ENCODE peak calls at places on chromosomes 5 and 9, in nine cellular contexts. One of them, this sample, is unnamed.

GRCh38 chr5:80822640-80823039 is 137.5 kb upstream of the RASGRF2 start:
- DNase-seq in ovary: no peak
- DNase-seq in astrocyte: no peak
- DNase-seq in neural progenitor cell: no peak
- DNase-seq in IMR-90: no peak
- DNase-seq in GM23338: no peak
- DNase-seq in GM23248: no peak
- DNase-seq in trophoblast cell: no peak
- DNase-seq in lower lobe of right lung: no peak
- DNase-seq in this sample: no peak

GRCh38 chr9:78697653-78698052 is 400.7 kb downstream of the PSAT1 start:
- DNase-seq in astrocyte: no peak
- DNase-seq in GM23338: no peak
- DNase-seq in trophoblast cell: no peak
- DNase-seq in ovary: no peak
- DNase-seq in neural progenitor cell: no peak
- DNase-seq in GM23248: peak; percentile 54
- DNase-seq in IMR-90: no peak
- DNase-seq in lower lobe of right lung: no peak
- DNase-seq in this sample: no peak

GRCh38 chr9:80560976-80561375 is 989.2 kb downstream of the TLE4 start:
- DNase-seq in ovary: no peak
- DNase-seq in lower lobe of right lung: no peak
- DNase-seq in GM23248: no peak
- DNase-seq in astrocyte: no peak
- DNase-seq in neural progenitor cell: no peak
- DNase-seq in trophoblast cell: no peak
- DNase-seq in IMR-90: no peak
- DNase-seq in GM23338: no peak
- DNase-seq in this sample: no peak

GRCh38 chr5:174177531-174177930 is 132.0 kb downstream of the NSG2 start:
- DNase-seq in astrocyte: no peak
- DNase-seq in IMR-90: no peak
- DNase-seq in ovary: no peak
- DNase-seq in lower lobe of right lung: no peak
- DNase-seq in trophoblast cell: no peak
- DNase-seq in neural progenitor cell: no peak
- DNase-seq in GM23338: no peak
- DNase-seq in GM23248: no peak
- DNase-seq in this sample: peak; percentile 32

GRCh38 chr9:87714819-87715218 is 11.1 kb upstream of the CTSL start:
- DNase-seq in IMR-90: peak; percentile 90
- DNase-seq in GM23248: peak; percentile 89
- DNase-seq in GM23338: no peak
- DNase-seq in ovary: peak; percentile 78
- DNase-seq in neural progenitor cell: no peak
- DNase-seq in astrocyte: peak; percentile 75
- DNase-seq in lower lobe of right lung: no peak
- DNase-seq in trophoblast cell: peak; percentile 83
- DNase-seq in this sample: no peak

GRCh38 chr9:89234636-89235035 is 56.0 kb upstream of the SHC3 start:
- DNase-seq in IMR-90: peak; percentile 13
- DNase-seq in neural progenitor cell: peak; percentile 66
- DNase-seq in GM23338: peak; percentile 72
- DNase-seq in lower lobe of right lung: peak; percentile 63
- DNase-seq in trophoblast cell: peak; percentile 21
- DNase-seq in ovary: no peak
- DNase-seq in astrocyte: peak; percentile 33
- DNase-seq in GM23248: no peak
- DNase-seq in this sample: no peak

GRCh38 chr9:132531187-132531586 is 51.2 kb upstream of the BARHL1 start:
- DNase-seq in ovary: no peak
- DNase-seq in neural progenitor cell: peak; percentile 44
- DNase-seq in GM23338: peak; percentile 55
- DNase-seq in GM23248: no peak
- DNase-seq in trophoblast cell: no peak
- DNase-seq in lower lobe of right lung: no peak
- DNase-seq in IMR-90: no peak
- DNase-seq in astrocyte: no peak
- DNase-seq in this sample: no peak

GRCh38 chr9:111955048-111955447 is 58.4 kb downstream of the UGCG start:
- DNase-seq in neural progenitor cell: no peak
- DNase-seq in GM23338: no peak
- DNase-seq in lower lobe of right lung: no peak
- DNase-seq in trophoblast cell: no peak
- DNase-seq in IMR-90: no peak
- DNase-seq in GM23248: no peak
- DNase-seq in ovary: no peak
- DNase-seq in astrocyte: no peak
- DNase-seq in this sample: no peak

DNA sequence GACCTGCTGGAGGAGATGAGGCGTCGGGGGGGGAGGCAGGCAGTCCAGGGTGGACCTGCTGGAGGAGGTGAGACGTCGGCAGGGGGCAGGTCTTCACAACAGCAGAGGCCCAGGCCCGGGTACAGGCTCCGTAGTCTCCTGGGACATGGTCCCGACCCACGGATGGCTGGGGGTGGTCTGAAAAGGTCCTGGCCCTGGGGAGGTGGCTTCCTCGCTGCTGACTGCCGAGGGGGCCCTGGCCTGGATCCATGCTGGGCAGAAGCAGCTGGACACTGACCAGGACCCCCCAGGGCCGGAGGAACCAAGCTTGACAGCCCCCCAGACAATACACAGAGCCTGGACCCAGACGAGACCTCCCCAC is 8.5 kb downstream of the EGFL7 start:
- DNase-seq in IMR-90: no peak
- DNase-seq in trophoblast cell: no peak
- DNase-seq in GM23338: no peak
- DNase-seq in ovary: no peak
- DNase-seq in GM23248: no peak
- DNase-seq in astrocyte: no peak
- DNase-seq in neural progenitor cell: no peak
- DNase-seq in lower lobe of right lung: no peak
- DNase-seq in this sample: no peak
- H3K4me1 ChIP-seq in IMR-90: no peaks in the 10 kb centered on the region
- H3K4me1 ChIP-seq in trophoblast cell: no peaks in the 10 kb centered on the region
- H3K4me1 ChIP-seq in GM23338: no peaks in the 10 kb centered on the region
- H3K4me1 ChIP-seq in ovary: no peaks in the 10 kb centered on the region
- H3K4me1 ChIP-seq in GM23248: no peaks in the 10 kb centered on the region
- H3K4me1 ChIP-seq in astrocyte: no peaks in the 10 kb centered on the region
- H3K4me1 ChIP-seq in neural progenitor cell: peaks cover 7% of the 10 kb centered on the region
- H3K4me1 ChIP-seq in lower lobe of right lung: peaks cover 13% of the 10 kb centered on the region
- H3K4me1 ChIP-seq in this sample: no peaks in the 10 kb centered on the region

GRCh38 chr5:87137280-87137679 is 130.4 kb upstream of the RASA1 start:
- DNase-seq in GM23248: peak; percentile 41
- DNase-seq in trophoblast cell: no peak
- DNase-seq in astrocyte: no peak
- DNase-seq in lower lobe of right lung: no peak
- DNase-seq in ovary: no peak
- DNase-seq in IMR-90: no peak
- DNase-seq in GM23338: no peak
- DNase-seq in neural progenitor cell: no peak
- DNase-seq in this sample: peak; percentile 78

GRCh38 chr5:87138091-87138819 is 129.4 kb upstream of the RASA1 start:
- DNase-seq in IMR-90: no peak
- DNase-seq in neural progenitor cell: no peak
- DNase-seq in trophoblast cell: peak; percentile 2
- DNase-seq in lower lobe of right lung: no peak
- DNase-seq in GM23248: peak; percentile 49
- DNase-seq in astrocyte: no peak
- DNase-seq in ovary: no peak
- DNase-seq in GM23338: no peak
- DNase-seq in this sample: no peak

GRCh38 chr5:87139795-87140194 is 127.9 kb upstream of the RASA1 start:
- DNase-seq in GM23338: no peak
- DNase-seq in neural progenitor cell: no peak
- DNase-seq in ovary: no peak
- DNase-seq in GM23248: no peak
- DNase-seq in lower lobe of right lung: no peak
- DNase-seq in IMR-90: no peak
- DNase-seq in trophoblast cell: no peak
- DNase-seq in astrocyte: no peak
- DNase-seq in this sample: no peak

GRCh38 chr5:87136096-87136495 is 131.6 kb upstream of the RASA1 start:
- DNase-seq in neural progenitor cell: no peak
- DNase-seq in trophoblast cell: peak; percentile 43
- DNase-seq in ovary: no peak
- DNase-seq in astrocyte: peak; percentile 43
- DNase-seq in lower lobe of right lung: no peak
- DNase-seq in GM23248: peak; percentile 57
- DNase-seq in GM23338: no peak
- DNase-seq in IMR-90: no peak
- DNase-seq in this sample: no peak

DNA sequence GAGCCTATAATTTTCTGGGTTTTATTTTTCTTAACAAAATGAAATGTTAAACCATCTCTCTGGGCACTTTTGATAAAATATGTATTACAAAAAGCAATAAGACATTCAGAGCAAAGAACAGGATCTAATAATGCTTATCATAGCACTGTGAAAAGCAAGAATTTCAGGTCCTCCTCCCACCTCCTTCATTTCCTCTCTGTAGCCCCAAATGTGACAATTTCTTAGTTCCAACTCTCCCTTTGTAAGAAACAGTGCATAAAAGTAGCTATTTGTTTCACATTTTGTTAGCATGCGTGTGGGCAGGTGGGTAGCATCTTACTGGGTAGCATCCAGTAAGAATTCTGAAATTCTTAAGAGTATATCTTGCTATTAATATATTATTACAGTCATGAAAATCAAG is 130.9 kb upstream of the RASA1 start:
- DNase-seq in astrocyte: no peak
- DNase-seq in neural progenitor cell: no peak
- DNase-seq in GM23248: no peak
- DNase-seq in ovary: no peak
- DNase-seq in lower lobe of right lung: no peak
- DNase-seq in trophoblast cell: no peak
- DNase-seq in IMR-90: no peak
- DNase-seq in GM23338: no peak
- DNase-seq in this sample: no peak
- H3K27ac ChIP-seq in astrocyte: no peak overlapping the region
- H3K27ac ChIP-seq in neural progenitor cell: no peak overlapping the region
- H3K27ac ChIP-seq in GM23248: peak overlapping the region; percentile 34
- H3K27ac ChIP-seq in ovary: no peak overlapping the region
- H3K27ac ChIP-seq in lower lobe of right lung: no peak overlapping the region
- H3K27ac ChIP-seq in trophoblast cell: no peak overlapping the region
- H3K27ac ChIP-seq in IMR-90: no peak overlapping the region
- H3K27ac ChIP-seq in GM23338: no peak overlapping the region
- H3K27ac ChIP-seq in this sample: peak overlapping the region; percentile 98

GRCh38 chr9:116700279-116700678 is 13.2 kb downstream of the TRIM32 start:
- DNase-seq in IMR-90: no peak
- DNase-seq in GM23338: no peak
- DNase-seq in astrocyte: no peak
- DNase-seq in neural progenitor cell: no peak
- DNase-seq in ovary: no peak
- DNase-seq in lower lobe of right lung: no peak
- DNase-seq in GM23248: no peak
- DNase-seq in trophoblast cell: no peak
- DNase-seq in this sample: no peak

GRCh38 chr9:116697887-116698286 is 10.8 kb downstream of the TRIM32 start:
- DNase-seq in ovary: no peak
- DNase-seq in neural progenitor cell: no peak
- DNase-seq in GM23338: no peak
- DNase-seq in astrocyte: no peak
- DNase-seq in IMR-90: no peak
- DNase-seq in trophoblast cell: no peak
- DNase-seq in lower lobe of right lung: no peak
- DNase-seq in GM23248: no peak
- DNase-seq in this sample: no peak

GRCh38 chr9:116695441-116695840 is 8.3 kb downstream of the TRIM32 start:
- DNase-seq in neural progenitor cell: no peak
- DNase-seq in GM23338: no peak
- DNase-seq in lower lobe of right lung: no peak
- DNase-seq in astrocyte: no peak
- DNase-seq in IMR-90: no peak
- DNase-seq in GM23248: no peak
- DNase-seq in ovary: no peak
- DNase-seq in trophoblast cell: no peak
- DNase-seq in this sample: no peak

GRCh38 chr9:116694892-116695291 is 7.8 kb downstream of the TRIM32 start:
- DNase-seq in neural progenitor cell: no peak
- DNase-seq in ovary: no peak
- DNase-seq in GM23338: no peak
- DNase-seq in trophoblast cell: no peak
- DNase-seq in astrocyte: no peak
- DNase-seq in IMR-90: no peak
- DNase-seq in lower lobe of right lung: no peak
- DNase-seq in GM23248: no peak
- DNase-seq in this sample: no peak

GRCh38 chr9:116697341-116697740 is 10.2 kb downstream of the TRIM32 start:
- DNase-seq in lower lobe of right lung: no peak
- DNase-seq in trophoblast cell: no peak
- DNase-seq in GM23248: peak; percentile 82
- DNase-seq in GM23338: no peak
- DNase-seq in IMR-90: peak; percentile 77
- DNase-seq in neural progenitor cell: no peak
- DNase-seq in ovary: no peak
- DNase-seq in astrocyte: peak; percentile 75
- DNase-seq in this sample: no peak
- H3K36me3 ChIP-seq in lower lobe of right lung: peaks cover 28% of the 10 kb centered on the region
- H3K36me3 ChIP-seq in trophoblast cell: peaks cover 26% of the 10 kb centered on the region
- H3K36me3 ChIP-seq in GM23248: peaks cover 31% of the 10 kb centered on the region
- H3K36me3 ChIP-seq in GM23338: peaks cover 10% of the 10 kb centered on the region
- H3K36me3 ChIP-seq in IMR-90: peaks cover 25% of the 10 kb centered on the region
- H3K36me3 ChIP-seq in neural progenitor cell: no peaks in the 10 kb centered on the region
- H3K36me3 ChIP-seq in ovary: peaks cover 5% of the 10 kb centered on the region
- H3K36me3 ChIP-seq in astrocyte: peaks cover 33% of the 10 kb centered on the region
- H3K36me3 ChIP-seq in this sample: peaks cover 14% of the 10 kb centered on the region

GRCh38 chr5:95646569-95647330 is at the start of gene RFESD:
- DNase-seq in trophoblast cell: peak; percentile 99
- DNase-seq in GM23338: peak; percentile 98
- DNase-seq in lower lobe of right lung: peak; percentile 100
- DNase-seq in IMR-90: peak; percentile 93
- DNase-seq in ovary: peak; percentile 99
- DNase-seq in astrocyte: peak; percentile 90
- DNase-seq in GM23248: peak; percentile 99
- DNase-seq in neural progenitor cell: peak; percentile 96
- DNase-seq in this sample: peak; percentile 99

GRCh38 chr5:95641803-95642220 is 4.8 kb upstream of the RFESD start:
- DNase-seq in ovary: no peak
- DNase-seq in GM23338: no peak
- DNase-seq in IMR-90: peak; percentile 54
- DNase-seq in GM23248: peak; percentile 41
- DNase-seq in lower lobe of right lung: peak; percentile 50
- DNase-seq in neural progenitor cell: no peak
- DNase-seq in trophoblast cell: no peak
- DNase-seq in astrocyte: no peak
- DNase-seq in this sample: no peak

GRCh38 chr5:95643152-95643551 is 3.4 kb upstream of the RFESD start:
- DNase-seq in trophoblast cell: no peak
- DNase-seq in IMR-90: no peak
- DNase-seq in lower lobe of right lung: no peak
- DNase-seq in neural progenitor cell: no peak
- DNase-seq in GM23248: no peak
- DNase-seq in ovary: no peak
- DNase-seq in astrocyte: no peak
- DNase-seq in GM23338: no peak
- DNase-seq in this sample: no peak

GRCh38 chr5:95647331-95647659 is 718 bp downstream of the RFESD start:
- DNase-seq in IMR-90: no peak
- DNase-seq in GM23338: no peak
- DNase-seq in lower lobe of right lung: no peak
- DNase-seq in astrocyte: no peak
- DNase-seq in ovary: no peak
- DNase-seq in neural progenitor cell: no peak
- DNase-seq in trophoblast cell: no peak
- DNase-seq in GM23248: no peak
- DNase-seq in this sample: no peak

DNA sequence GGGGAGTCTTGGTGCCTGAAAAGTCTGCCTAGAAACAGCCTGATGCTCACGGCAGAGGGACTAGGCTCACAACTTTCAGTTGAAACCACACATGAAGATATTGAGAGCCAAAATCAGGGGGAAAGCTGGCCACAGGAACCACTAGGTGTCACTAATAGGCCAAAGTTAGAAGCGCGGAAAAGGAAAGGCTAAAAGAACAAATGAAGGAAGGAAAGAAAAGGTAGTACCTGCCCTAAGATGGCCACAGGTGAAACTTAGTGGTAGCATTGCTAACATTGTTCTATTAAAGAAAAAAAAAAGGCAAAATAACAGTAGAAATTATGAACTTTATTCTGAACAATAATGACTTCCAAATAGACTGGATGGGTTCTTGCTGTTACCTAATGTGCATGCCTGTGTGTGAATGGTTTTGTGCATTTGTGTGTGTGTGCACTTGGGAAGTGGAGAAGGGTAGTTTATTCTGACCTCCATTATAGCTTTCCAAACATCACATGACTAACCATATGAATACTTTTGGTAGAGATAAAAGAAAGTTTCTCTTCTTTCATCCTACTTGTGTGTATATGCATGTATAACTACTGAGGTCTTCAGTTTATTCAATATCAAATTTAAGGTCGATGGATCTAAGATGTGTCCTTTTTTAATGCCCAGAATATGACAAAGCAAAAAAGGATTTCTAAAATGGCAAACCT is 2.1 kb upstream of the RFESD start:
- DNase-seq in IMR-90: peak; percentile 65
- DNase-seq in neural progenitor cell: peak; percentile 60
- DNase-seq in GM23248: peak; percentile 74
- DNase-seq in GM23338: peak; percentile 87
- DNase-seq in astrocyte: peak; percentile 30
- DNase-seq in lower lobe of right lung: no peak
- DNase-seq in ovary: peak; percentile 62
- DNase-seq in trophoblast cell: peak; percentile 77
- DNase-seq in this sample: no peak
- H3K4me1 ChIP-seq in IMR-90: peaks cover 4% of the 10 kb centered on the region
- H3K4me1 ChIP-seq in neural progenitor cell: no peaks in the 10 kb centered on the region
- H3K4me1 ChIP-seq in GM23248: peaks cover 5% of the 10 kb centered on the region
- H3K4me1 ChIP-seq in GM23338: no peaks in the 10 kb centered on the region
- H3K4me1 ChIP-seq in astrocyte: peaks cover 6% of the 10 kb centered on the region
- H3K4me1 ChIP-seq in lower lobe of right lung: peaks cover 23% of the 10 kb centered on the region
- H3K4me1 ChIP-seq in ovary: no peaks in the 10 kb centered on the region
- H3K4me1 ChIP-seq in trophoblast cell: peaks cover 3% of the 10 kb centered on the region
- H3K4me1 ChIP-seq in this sample: no peaks in the 10 kb centered on the region

This sample was measured in aorta.